ENCODE peak calls at places on chromosomes 3 and 15, in ten cellular contexts. P is GM03348, J is T-helper 22 cell, V is sciatic nerve, D is H7, B is glutamatergic neuron, C is EL, S is caudate nucleus, F is Peyer's patch, R is Calu3. X is an unnamed sample.

GRCh38 chr3:180546863-180547262 is 55.1 kb upstream of the TTC14 start:
- DNase-seq in C (no peak), B (no peak), R (no peak), S (no peak), P (no peak), D (no peak), J (no peak), V (no peak), F (no peak), X (no peak)

GRCh38 chr15:55737373-55737772 is 5.6 kb downstream of the PRTG start:
- DNase-seq in D (no peak), J (no peak), R (no peak), C (peak), F (no peak), S (no peak), V (no peak), B (no peak), P (no peak), X (no peak)

GRCh38 chr3:170517251-170517945 is 68.5 kb downstream of the SLC7A14 start:
- DNase-seq in R (no peak), P (peak), S (no peak), B (no peak), V (no peak), D (no peak), F (no peak), C (peak), J (no peak), X (no peak)

GRCh38 chr15:65094294-65094995 is 17.9 kb downstream of the KBTBD13 start:
- DNase-seq in D (peak), B (no peak), S (no peak), F (no peak), C (no peak), V (peak), J (no peak), R (no peak), P (no peak), X (no peak)

GRCh38 chr15:34049096-34049495 is 10.1 kb upstream of the AVEN start:
- DNase-seq in P (peak), D (no peak), V (no peak), F (no peak), J (no peak), R (no peak), B (no peak), S (no peak), C (peak), X (no peak)

GRCh38 chr15:67105065-67105951 is 39.9 kb downstream of the SMAD3 start:
- DNase-seq in C (peak), B (peak), V (no peak), P (peak), D (peak), F (no peak), R (peak), S (no peak), J (no peak), X (no peak)

GRCh38 chr3:15405448-15406050 is 21.8 kb downstream of the METTL6 start:
- DNase-seq in D (peak), J (no peak), R (no peak), F (no peak), C (peak), S (no peak), P (peak), B (no peak), V (no peak), X (no peak)

GRCh38 chr3:9901967-9902366 is 681 bp upstream of the IL17RE start:
- DNase-seq in R (no peak), S (no peak), D (no peak), B (no peak), F (no peak), J (peak), C (no peak), P (no peak), V (no peak), X (no peak)

GRCh38 chr15:39497759-39498565 is 82.9 kb upstream of the THBS1 start:
- DNase-seq in J (no peak), D (no peak), B (no peak), V (no peak), S (no peak), R (no peak), C (no peak), P (no peak), F (no peak), X (no peak)

GRCh38 chr15:79357566-79357965 is 46.7 kb downstream of the TMED3 start:
- DNase-seq in V (no peak), D (no peak), J (no peak), B (no peak), F (no peak), C (no peak), S (no peak), R (no peak), P (no peak), X (no peak)

GRCh38 chr3:42376397-42376798 is 34.0 kb downstream of the LYZL4 start:
- DNase-seq in R (peak), P (peak), V (peak), C (peak), S (no peak), F (no peak), J (no peak), D (no peak), B (no peak), X (no peak)

GRCh38 chr15:81313686-81314085 is 10.3 kb downstream of the STARD5 start:
- DNase-seq in P (no peak), J (no peak), D (no peak), F (no peak), C (no peak), V (no peak), R (no peak), S (no peak), B (no peak), X (no peak)

GRCh38 chr3:14388200-14388599 is 14.2 kb upstream of the SLC6A6 start:
- DNase-seq in B (no peak), S (no peak), R (no peak), V (no peak), C (no peak), D (no peak), P (no peak), J (no peak), F (no peak), X (no peak)

GRCh38 chr15:31265090-31265870 is 61.4 kb upstream of the KLF13 start:
- DNase-seq in D (peak), P (no peak), R (no peak), C (no peak), B (no peak), F (peak), S (no peak), V (peak), J (no peak), X (peak)

GRCh38 chr15:79154491-79155182 is 64.1 kb upstream of the RASGRF1 start:
- DNase-seq in P (no peak), R (no peak), B (no peak), V (no peak), S (no peak), D (peak), J (no peak), C (no peak), F (no peak), X (no peak)

GRCh38 chr3:72625616-72626337 is 222.5 kb downstream of the SHQ1 start:
- DNase-seq in B (no peak), V (no peak), F (no peak), D (no peak), C (peak), S (no peak), R (peak), P (peak), J (no peak), X (no peak)

GRCh38 chr3:187748050-187748481 is 2.8 kb upstream of the BCL6 start:
- DNase-seq in D (peak), B (peak), V (peak), C (peak), F (peak), S (peak), J (peak), R (peak), P (peak), X (peak)

GRCh38 chr3:129558772-129559564 is 16.0 kb downstream of the H1-8 start:
- DNase-seq in B (no peak), C (peak), F (no peak), S (no peak), R (no peak), J (no peak), D (no peak), V (no peak), P (peak), X (no peak)

GRCh38 chr15:50181983-50182232 is at the start of gene SLC27A2:
- DNase-seq in F (no peak), J (no peak), S (no peak), C (peak), P (no peak), R (peak), D (peak), B (no peak), V (no peak), X (peak)

GRCh38 chr3:127734754-127735473 is 62.2 kb downstream of the ABTB1 start:
- DNase-seq in V (peak), S (no peak), J (no peak), D (no peak), R (no peak), F (peak), B (no peak), P (peak), C (peak), X (no peak)

GRCh38 chr3:101643861-101644613 is 32.9 kb downstream of the ZBTB11 start:
- DNase-seq in B (no peak), J (peak), F (no peak), P (no peak), V (no peak), C (peak), D (no peak), R (no peak), S (no peak), X (no peak)

GRCh38 chr15:97979131-97979502 is 18.6 kb downstream of the ARRDC4 start:
- DNase-seq in B (no peak), P (no peak), R (no peak), V (no peak), D (no peak), J (no peak), C (no peak), F (no peak), S (no peak), X (no peak)

GRCh38 chr3:153350420-153350819 is 188.4 kb downstream of the RAP2B start:
- DNase-seq in F (no peak), V (no peak), S (no peak), R (no peak), D (no peak), J (no peak), B (no peak), P (peak), C (peak), X (no peak)

GRCh38 chr3:13134879-13135206 is 61.6 kb upstream of the IQSEC1 start:
- DNase-seq in D (no peak), R (no peak), F (no peak), V (peak), B (no peak), P (no peak), J (no peak), S (no peak), C (no peak), X (peak)

X was measured in upper lobe of right lung.